ENCODE peak calls at places on chromosomes 4 and X, in ten cellular contexts. A is fibroblast of lung, V is mammary epithelial cell, Y is neural progenitor cell, D is IMR-90, T is endodermal cell, H is GM23248, E is HCT116, R is PC-3, K is K562. G is an unnamed sample.

GRCh38 chr4:89506866-89507494 is 199.4 kb upstream of the GPRIN3 start:
- DNase-seq in D (peak), H (peak), V (no peak), K (no peak), Y (no peak), R (no peak), A (no peak), T (no peak), E (no peak), G (no peak)

GRCh38 chr4:17781072-17781830 is at the start of gene FAM184B:
- DNase-seq in K (no peak), T (peak), A (no peak), E (no peak), V (no peak), R (peak), H (peak), D (no peak), Y (peak), G (no peak)

GRCh38 chrX:12974217-12974796 is 603 bp upstream of the TMSB4X start:
- DNase-seq in D (peak), Y (peak), H (peak), A (peak), R (peak), V (peak), T (peak), K (peak), E (no peak), G (peak)

GRCh38 chr4:128528177-128528576 is 240.6 kb upstream of the PGRMC2 start:
- DNase-seq in H (peak), D (no peak), A (no peak), Y (no peak), V (no peak), E (no peak), R (no peak), T (no peak), K (no peak), G (peak)

GRCh38 chr4:81786063-81786763 is 314.5 kb upstream of the RASGEF1B start:
- DNase-seq in E (no peak), Y (no peak), R (no peak), V (no peak), D (no peak), H (no peak), T (no peak), A (peak), K (no peak), G (no peak)

GRCh38 chrX:44733931-44734330 is 109.9 kb upstream of the DUSP21 start:
- DNase-seq in D (peak), K (no peak), A (peak), V (no peak), E (no peak), T (no peak), Y (no peak), R (peak), H (peak), G (no peak)

GRCh38 chr4:38601916-38602291 is 62.1 kb upstream of the KLF3 start:
- DNase-seq in Y (no peak), A (no peak), D (no peak), H (no peak), K (no peak), E (no peak), R (no peak), V (no peak), T (no peak), G (no peak)

GRCh38 chrX:72621619-72622485 is 49.2 kb upstream of the HDAC8 start:
- DNase-seq in Y (no peak), H (peak), D (peak), E (peak), R (peak), T (no peak), K (no peak), A (peak), V (peak), G (no peak)

GRCh38 chrX:110806145-110806544 is 10.5 kb upstream of the CHRDL1 start:
- DNase-seq in R (no peak), A (peak), D (peak), V (peak), E (no peak), H (peak), K (no peak), Y (no peak), T (no peak), G (no peak)

GRCh38 chrX:125203737-125204578 is 115.7 kb upstream of the TEX13C start:
- DNase-seq in D (no peak), T (peak), R (peak), H (peak), K (no peak), Y (peak), V (peak), E (no peak), A (no peak), G (no peak)
- H3K4me3 ChIP-seq in D (no peak), T (peak), R (peak), H (peak), K (peak), Y (peak), V (peak), E (no peak), A (no peak), G (no peak)

DNA sequence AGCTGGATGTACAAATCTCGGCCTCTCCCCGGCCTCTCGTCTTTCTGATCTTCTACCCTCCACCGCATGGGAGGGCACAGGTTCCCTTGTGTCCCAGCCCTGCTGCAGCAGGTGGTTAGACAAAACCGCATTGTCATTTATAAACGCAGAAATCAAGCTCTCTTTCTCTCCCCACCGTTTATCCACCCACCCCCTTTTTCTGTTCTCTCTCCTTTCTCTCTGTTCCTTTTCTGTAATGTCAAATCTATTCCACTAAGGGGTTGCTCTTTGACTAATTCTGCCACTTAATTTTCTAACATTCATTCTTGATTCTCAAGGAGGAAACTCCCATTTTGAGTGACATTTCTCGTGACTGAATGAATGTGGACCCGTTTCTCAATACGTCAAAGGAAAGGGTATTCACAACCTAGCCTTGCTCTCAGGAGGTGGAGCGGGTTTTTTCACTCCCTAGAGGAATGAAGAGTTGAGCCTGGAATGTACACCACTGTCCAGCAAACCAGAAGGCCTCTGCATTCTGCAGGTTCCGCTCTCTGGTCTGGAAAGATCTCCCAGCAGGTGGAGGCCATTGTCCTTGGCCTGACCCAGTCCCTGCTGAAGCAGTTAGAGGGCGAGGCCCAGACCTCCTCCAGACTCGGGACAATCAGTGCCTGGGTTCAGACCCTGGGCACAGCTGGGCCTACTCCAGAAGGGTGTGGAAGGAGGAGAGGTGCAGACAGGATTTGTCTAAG is 70.9 kb upstream of the ENPP6 start:
- DNase-seq in D (no peak), R (no peak), Y (no peak), K (no peak), T (no peak), A (no peak), H (no peak), E (no peak), V (no peak), G (peak)
- H3K9ac ChIP-seq in D (no peak), R (no peak), Y (no peak), K (no peak), T (no peak), A (no peak), H (no peak), E (no peak), V (no peak), G (peak)

GRCh38 chr4:140497428-140497775 is 691 bp downstream of the MGAT4D start:
- DNase-seq in Y (no peak), H (no peak), V (no peak), E (no peak), R (no peak), A (no peak), T (no peak), D (no peak), K (no peak), G (no peak)

GRCh38 chr4:140497776-140498636 is at the start of gene MGAT4D:
- DNase-seq in D (no peak), A (no peak), K (no peak), T (peak), Y (peak), V (no peak), H (peak), E (no peak), R (no peak), G (no peak)
- H3K4me3 ChIP-seq in D (no peak), A (no peak), K (no peak), T (no peak), Y (peak), V (no peak), H (no peak), E (no peak), R (no peak), G (no peak)

GRCh38 chr4:6692379-6692778 is 1.3 kb upstream of the S100P start:
- DNase-seq in K (no peak), V (no peak), Y (no peak), T (no peak), R (no peak), E (no peak), H (no peak), A (no peak), D (no peak), G (no peak)
- H3K9ac ChIP-seq in K (peak), V (no peak), Y (no peak), T (no peak), R (peak), E (no peak), H (no peak), A (no peak), D (no peak), G (no peak)

GRCh38 chr4:101807351-101807750 is 16.8 kb downstream of the BANK1 start:
- DNase-seq in D (no peak), V (no peak), T (no peak), A (no peak), R (no peak), Y (no peak), H (no peak), E (no peak), K (no peak), G (peak)
- H3K4me3 ChIP-seq in D (no peak), V (no peak), T (no peak), A (no peak), R (no peak), Y (no peak), H (no peak), E (no peak), K (no peak), G (peak)

GRCh38 chrX:46665232-46666162 is 91.9 kb downstream of the CHST7 start:
- DNase-seq in T (no peak), D (peak), E (no peak), Y (no peak), A (no peak), H (peak), V (peak), R (peak), K (no peak), G (no peak)
- H3K9ac ChIP-seq in T (no peak), D (no peak), E (no peak), Y (no peak), A (no peak), H (no peak), V (no peak), R (peak), K (no peak), G (no peak)

GRCh38 chrX:154426916-154427792 is 1.3 kb upstream of the ATP6AP1 start:
- DNase-seq in H (no peak), E (no peak), Y (no peak), V (no peak), R (no peak), D (no peak), A (no peak), K (no peak), T (no peak), G (no peak)

GRCh38 chrX:154430504-154430903 is 2.0 kb downstream of the ATP6AP1 start:
- DNase-seq in V (no peak), Y (no peak), H (no peak), E (no peak), R (no peak), D (no peak), A (no peak), K (no peak), T (no peak), G (no peak)

GRCh38 chrX:154430916-154431315 is 2.4 kb downstream of the ATP6AP1 start:
- DNase-seq in H (no peak), T (no peak), R (peak), A (no peak), V (no peak), D (no peak), Y (no peak), E (no peak), K (no peak), G (no peak)

GRCh38 chrX:154429708-154430107 is 1.2 kb downstream of the ATP6AP1 start:
- DNase-seq in V (no peak), E (no peak), D (no peak), T (no peak), Y (no peak), H (no peak), R (no peak), A (no peak), K (no peak), G (no peak)

DNA sequence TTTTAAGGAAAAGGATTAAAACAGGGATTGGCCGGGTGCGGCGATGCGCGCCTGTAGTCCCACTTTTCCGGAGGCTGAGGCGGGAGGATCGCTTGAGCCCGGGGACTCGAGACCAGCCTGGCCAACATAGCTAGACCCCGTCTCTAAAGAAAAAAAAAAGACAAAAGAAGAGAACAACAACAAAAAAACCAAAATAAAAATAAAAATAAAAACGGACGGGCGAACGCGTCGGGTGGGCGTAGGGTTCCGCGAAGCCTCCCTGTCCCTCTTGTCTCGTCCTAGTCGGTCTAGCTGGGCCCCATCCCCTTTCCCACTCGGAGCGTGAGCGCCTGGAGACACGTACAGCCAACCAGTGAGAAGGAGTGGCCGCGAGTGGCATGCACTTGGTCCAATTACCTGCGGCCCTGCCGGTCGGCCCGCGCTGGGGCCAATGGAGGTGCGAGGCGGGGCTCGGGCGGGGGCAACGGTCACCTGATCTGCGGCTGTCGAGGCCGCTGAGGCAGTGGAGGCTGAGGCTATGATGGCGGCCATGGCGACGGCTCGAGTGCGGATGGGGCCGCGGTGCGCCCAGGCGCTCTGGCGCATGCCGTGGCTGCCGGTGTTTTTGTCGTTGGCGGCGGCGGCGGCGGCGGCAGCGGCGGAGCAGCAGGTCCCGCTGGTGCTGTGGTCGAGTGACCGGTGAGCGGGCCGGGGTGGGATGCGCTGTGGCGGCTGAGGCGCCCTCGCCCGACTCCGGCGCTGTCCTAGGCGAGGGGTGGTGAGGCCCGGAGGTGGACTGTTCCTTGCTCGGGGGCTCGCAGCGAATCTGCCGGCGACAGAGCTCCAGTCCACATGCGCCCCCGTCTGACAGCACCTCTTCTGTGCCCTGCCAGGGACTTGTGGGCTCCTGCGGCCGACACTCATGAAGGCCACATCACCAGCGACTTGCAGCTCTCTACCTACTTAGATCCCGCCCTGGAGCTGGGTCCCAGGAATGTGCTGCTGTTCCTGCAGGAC is at the start of gene ATP6AP1:
- DNase-seq in D (peak), A (peak), Y (peak), K (peak), T (peak), E (peak), V (peak), R (peak), H (peak), G (peak)
- H3K4me3 ChIP-seq in D (peak), A (peak), Y (peak), K (peak), T (peak), E (peak), V (peak), R (peak), H (peak), G (peak)

DNA sequence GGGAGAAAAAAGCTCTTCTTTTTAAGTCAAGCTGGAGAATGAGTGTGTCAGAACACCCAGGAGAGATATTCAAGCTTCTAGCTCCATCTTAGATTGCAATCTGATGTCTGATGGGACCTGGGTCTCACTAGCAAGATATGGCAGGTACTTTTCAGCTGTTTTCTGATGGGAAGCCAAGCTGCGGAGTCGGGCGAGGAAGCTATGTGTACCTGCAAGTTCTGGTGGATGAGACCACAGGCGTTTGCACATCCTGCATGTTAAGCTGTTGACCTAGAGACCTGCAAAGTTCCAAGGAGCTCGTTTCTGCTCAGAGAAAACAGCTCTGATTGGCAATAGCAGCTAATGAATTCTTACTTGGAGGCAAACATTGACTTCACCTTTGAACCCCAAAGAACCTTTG is 167.3 kb upstream of the GATB start:
- DNase-seq in D (no peak), R (no peak), H (no peak), T (no peak), E (no peak), V (no peak), Y (no peak), K (no peak), A (no peak), G (no peak)
- H3K9ac ChIP-seq in D (no peak), R (no peak), H (no peak), T (no peak), E (no peak), V (no peak), Y (no peak), K (no peak), A (no peak), G (no peak)

G was measured in Karpas-422.